ENCODE peak calls at places on chromosomes 11 and 22, in ten cellular contexts. One of them, this sample, is unnamed.

GRCh38 chr11:72673943-72674828 is at the start of gene PDE2A:
- DNase-seq in astrocyte of the spinal cord: no peak
- DNase-seq in erythroblast: no peak
- DNase-seq in SJSA1: no peak
- DNase-seq in EL: no peak
- DNase-seq in A549: no peak
- DNase-seq in HAP-1: no peak
- DNase-seq in COR-L47: no peak
- DNase-seq in iPS-NIHi11: no peak
- DNase-seq in endothelial cell of umbilical vein: no peak
- DNase-seq in this sample: no peak

GRCh38 chr22:37498289-37498909 is 12.2 kb upstream of the MFNG start:
- DNase-seq in astrocyte of the spinal cord: no peak
- DNase-seq in erythroblast: peak
- DNase-seq in SJSA1: no peak
- DNase-seq in EL: no peak
- DNase-seq in A549: peak
- DNase-seq in HAP-1: no peak
- DNase-seq in COR-L47: peak
- DNase-seq in iPS-NIHi11: peak
- DNase-seq in endothelial cell of umbilical vein: peak
- DNase-seq in this sample: no peak

GRCh38 chr11:13647391-13647790 is 21.1 kb upstream of the FAR1 start:
- DNase-seq in astrocyte of the spinal cord: no peak
- DNase-seq in erythroblast: no peak
- DNase-seq in SJSA1: no peak
- DNase-seq in EL: no peak
- DNase-seq in A549: no peak
- DNase-seq in HAP-1: no peak
- DNase-seq in COR-L47: no peak
- DNase-seq in iPS-NIHi11: no peak
- DNase-seq in endothelial cell of umbilical vein: no peak
- DNase-seq in this sample: no peak

GRCh38 chr11:116376547-116376946 is 396.2 kb downstream of the BUD13 start:
- DNase-seq in astrocyte of the spinal cord: no peak
- DNase-seq in erythroblast: no peak
- DNase-seq in SJSA1: no peak
- DNase-seq in EL: no peak
- DNase-seq in A549: no peak
- DNase-seq in HAP-1: no peak
- DNase-seq in COR-L47: peak
- DNase-seq in iPS-NIHi11: no peak
- DNase-seq in endothelial cell of umbilical vein: no peak
- DNase-seq in this sample: no peak

GRCh38 chr11:72297828-72298227 is 53.9 kb upstream of the PHOX2A start:
- DNase-seq in astrocyte of the spinal cord: no peak
- DNase-seq in erythroblast: no peak
- DNase-seq in SJSA1: no peak
- DNase-seq in EL: no peak
- DNase-seq in A549: no peak
- DNase-seq in HAP-1: no peak
- DNase-seq in COR-L47: no peak
- DNase-seq in iPS-NIHi11: no peak
- DNase-seq in endothelial cell of umbilical vein: no peak
- DNase-seq in this sample: no peak

GRCh38 chr22:21921184-21921721 is 31.4 kb downstream of the PPM1F start:
- DNase-seq in astrocyte of the spinal cord: no peak
- DNase-seq in erythroblast: no peak
- DNase-seq in SJSA1: no peak
- DNase-seq in EL: no peak
- DNase-seq in A549: no peak
- DNase-seq in HAP-1: no peak
- DNase-seq in COR-L47: no peak
- DNase-seq in iPS-NIHi11: no peak
- DNase-seq in endothelial cell of umbilical vein: no peak
- DNase-seq in this sample: no peak

GRCh38 chr11:123103326-123103980 is 41.5 kb upstream of the HSPA8 start:
- DNase-seq in astrocyte of the spinal cord: peak
- DNase-seq in erythroblast: peak
- DNase-seq in SJSA1: peak
- DNase-seq in EL: peak
- DNase-seq in A549: peak
- DNase-seq in HAP-1: peak
- DNase-seq in COR-L47: peak
- DNase-seq in iPS-NIHi11: peak
- DNase-seq in endothelial cell of umbilical vein: peak
- DNase-seq in this sample: no peak

GRCh38 chr11:97398246-97398645 is 1008.4 kb downstream of the JRKL start:
- DNase-seq in astrocyte of the spinal cord: peak
- DNase-seq in erythroblast: no peak
- DNase-seq in SJSA1: no peak
- DNase-seq in EL: no peak
- DNase-seq in A549: no peak
- DNase-seq in HAP-1: no peak
- DNase-seq in COR-L47: no peak
- DNase-seq in iPS-NIHi11: no peak
- DNase-seq in endothelial cell of umbilical vein: no peak
- DNase-seq in this sample: no peak

GRCh38 chr11:1461806-1462455 is 24.6 kb downstream of the MOB2 start:
- DNase-seq in astrocyte of the spinal cord: no peak
- DNase-seq in erythroblast: no peak
- DNase-seq in SJSA1: no peak
- DNase-seq in EL: no peak
- DNase-seq in A549: no peak
- DNase-seq in HAP-1: no peak
- DNase-seq in COR-L47: no peak
- DNase-seq in iPS-NIHi11: no peak
- DNase-seq in endothelial cell of umbilical vein: no peak
- DNase-seq in this sample: no peak

GRCh38 chr11:8360086-8360828 is 96.6 kb upstream of the LMO1 start:
- DNase-seq in astrocyte of the spinal cord: no peak
- DNase-seq in erythroblast: no peak
- DNase-seq in SJSA1: no peak
- DNase-seq in EL: no peak
- DNase-seq in A549: no peak
- DNase-seq in HAP-1: no peak
- DNase-seq in COR-L47: no peak
- DNase-seq in iPS-NIHi11: no peak
- DNase-seq in endothelial cell of umbilical vein: no peak
- DNase-seq in this sample: no peak

GRCh38 chr11:11856638-11857037 is 14.9 kb downstream of the USP47 start:
- DNase-seq in astrocyte of the spinal cord: peak
- DNase-seq in erythroblast: no peak
- DNase-seq in SJSA1: no peak
- DNase-seq in EL: peak
- DNase-seq in A549: no peak
- DNase-seq in HAP-1: no peak
- DNase-seq in COR-L47: no peak
- DNase-seq in iPS-NIHi11: no peak
- DNase-seq in endothelial cell of umbilical vein: no peak
- DNase-seq in this sample: no peak

GRCh38 chr22:40029189-40029890 is 34.6 kb downstream of the FAM83F start:
- DNase-seq in astrocyte of the spinal cord: no peak
- DNase-seq in erythroblast: no peak
- DNase-seq in SJSA1: no peak
- DNase-seq in EL: no peak
- DNase-seq in A549: no peak
- DNase-seq in HAP-1: no peak
- DNase-seq in COR-L47: no peak
- DNase-seq in iPS-NIHi11: no peak
- DNase-seq in endothelial cell of umbilical vein: no peak
- DNase-seq in this sample: no peak

GRCh38 chr22:23079240-23079768 is 9.0 kb downstream of the GNAZ start:
- DNase-seq in astrocyte of the spinal cord: no peak
- DNase-seq in erythroblast: no peak
- DNase-seq in SJSA1: no peak
- DNase-seq in EL: no peak
- DNase-seq in A549: no peak
- DNase-seq in HAP-1: no peak
- DNase-seq in COR-L47: no peak
- DNase-seq in iPS-NIHi11: no peak
- DNase-seq in endothelial cell of umbilical vein: no peak
- DNase-seq in this sample: no peak

GRCh38 chr11:78203184-78203583 is 14.5 kb downstream of the USP35 start:
- DNase-seq in astrocyte of the spinal cord: no peak
- DNase-seq in erythroblast: no peak
- DNase-seq in SJSA1: no peak
- DNase-seq in EL: no peak
- DNase-seq in A549: no peak
- DNase-seq in HAP-1: no peak
- DNase-seq in COR-L47: no peak
- DNase-seq in iPS-NIHi11: no peak
- DNase-seq in endothelial cell of umbilical vein: no peak
- DNase-seq in this sample: no peak

GRCh38 chr22:21646608-21647590 is 4.8 kb downstream of the SDF2L1 start:
- DNase-seq in astrocyte of the spinal cord: peak
- DNase-seq in erythroblast: peak
- DNase-seq in SJSA1: peak
- DNase-seq in EL: peak
- DNase-seq in A549: peak
- DNase-seq in HAP-1: peak
- DNase-seq in COR-L47: peak
- DNase-seq in iPS-NIHi11: peak
- DNase-seq in endothelial cell of umbilical vein: peak
- DNase-seq in this sample: peak

GRCh38 chr11:61157743-61158142 is 3.5 kb downstream of the VPS37C start:
- DNase-seq in astrocyte of the spinal cord: no peak
- DNase-seq in erythroblast: no peak
- DNase-seq in SJSA1: no peak
- DNase-seq in EL: no peak
- DNase-seq in A549: no peak
- DNase-seq in HAP-1: no peak
- DNase-seq in COR-L47: no peak
- DNase-seq in iPS-NIHi11: no peak
- DNase-seq in endothelial cell of umbilical vein: no peak
- DNase-seq in this sample: no peak

GRCh38 chr11:64447717-64448598 is 89.0 kb downstream of the RPS6KA4 start:
- DNase-seq in astrocyte of the spinal cord: no peak
- DNase-seq in erythroblast: no peak
- DNase-seq in SJSA1: no peak
- DNase-seq in EL: peak
- DNase-seq in A549: no peak
- DNase-seq in HAP-1: no peak
- DNase-seq in COR-L47: peak
- DNase-seq in iPS-NIHi11: no peak
- DNase-seq in endothelial cell of umbilical vein: no peak
- DNase-seq in this sample: no peak

GRCh38 chr11:40281055-40281580 is 1178.3 kb downstream of the LRRC4C start:
- DNase-seq in astrocyte of the spinal cord: peak
- DNase-seq in erythroblast: no peak
- DNase-seq in SJSA1: no peak
- DNase-seq in EL: no peak
- DNase-seq in A549: no peak
- DNase-seq in HAP-1: no peak
- DNase-seq in COR-L47: no peak
- DNase-seq in iPS-NIHi11: no peak
- DNase-seq in endothelial cell of umbilical vein: no peak
- DNase-seq in this sample: no peak

GRCh38 chr11:121460941-121461514 is 8.3 kb upstream of the SORL1-AS1 start:
- DNase-seq in astrocyte of the spinal cord: no peak
- DNase-seq in erythroblast: no peak
- DNase-seq in SJSA1: no peak
- DNase-seq in EL: no peak
- DNase-seq in A549: no peak
- DNase-seq in HAP-1: no peak
- DNase-seq in COR-L47: no peak
- DNase-seq in iPS-NIHi11: no peak
- DNase-seq in endothelial cell of umbilical vein: no peak
- DNase-seq in this sample: no peak

GRCh38 chr11:27412192-27412691 is 49.2 kb upstream of the CCDC34 start:
- DNase-seq in astrocyte of the spinal cord: no peak
- DNase-seq in erythroblast: peak
- DNase-seq in SJSA1: no peak
- DNase-seq in EL: no peak
- DNase-seq in A549: no peak
- DNase-seq in HAP-1: no peak
- DNase-seq in COR-L47: peak
- DNase-seq in iPS-NIHi11: no peak
- DNase-seq in endothelial cell of umbilical vein: no peak
- DNase-seq in this sample: no peak

GRCh38 chr11:35617687-35618496 is at the start of gene FJX1:
- DNase-seq in astrocyte of the spinal cord: peak
- DNase-seq in erythroblast: peak
- DNase-seq in SJSA1: peak
- DNase-seq in EL: peak
- DNase-seq in A549: peak
- DNase-seq in HAP-1: peak
- DNase-seq in COR-L47: peak
- DNase-seq in iPS-NIHi11: peak
- DNase-seq in endothelial cell of umbilical vein: peak
- DNase-seq in this sample: peak

GRCh38 chr11:6402561-6402981 is 12.3 kb downstream of the SMPD1 start:
- DNase-seq in astrocyte of the spinal cord: no peak
- DNase-seq in erythroblast: no peak
- DNase-seq in SJSA1: no peak
- DNase-seq in EL: no peak
- DNase-seq in A549: no peak
- DNase-seq in HAP-1: no peak
- DNase-seq in COR-L47: no peak
- DNase-seq in iPS-NIHi11: no peak
- DNase-seq in endothelial cell of umbilical vein: no peak
- DNase-seq in this sample: no peak

GRCh38 chr11:46526489-46527215 is 67.2 kb downstream of the AMBRA1 start:
- DNase-seq in astrocyte of the spinal cord: no peak
- DNase-seq in erythroblast: no peak
- DNase-seq in SJSA1: no peak
- DNase-seq in EL: no peak
- DNase-seq in A549: no peak
- DNase-seq in HAP-1: no peak
- DNase-seq in COR-L47: no peak
- DNase-seq in iPS-NIHi11: no peak
- DNase-seq in endothelial cell of umbilical vein: no peak
- DNase-seq in this sample: no peak

GRCh38 chr11:64348611-64349387 is 8.8 kb downstream of the CCDC88B start:
- DNase-seq in astrocyte of the spinal cord: no peak
- DNase-seq in erythroblast: no peak
- DNase-seq in SJSA1: no peak
- DNase-seq in EL: no peak
- DNase-seq in A549: no peak
- DNase-seq in HAP-1: no peak
- DNase-seq in COR-L47: no peak
- DNase-seq in iPS-NIHi11: no peak
- DNase-seq in endothelial cell of umbilical vein: no peak
- DNase-seq in this sample: no peak

GRCh38 chr11:72141066-72141465 is 5.5 kb downstream of the FOLR3 start:
- DNase-seq in astrocyte of the spinal cord: peak
- DNase-seq in erythroblast: no peak
- DNase-seq in SJSA1: peak
- DNase-seq in EL: peak
- DNase-seq in A549: peak
- DNase-seq in HAP-1: no peak
- DNase-seq in COR-L47: no peak
- DNase-seq in iPS-NIHi11: no peak
- DNase-seq in endothelial cell of umbilical vein: no peak
- DNase-seq in this sample: peak

GRCh38 chr11:128246364-128247234 is 340.8 kb downstream of the ETS1 start:
- DNase-seq in astrocyte of the spinal cord: peak
- DNase-seq in erythroblast: no peak
- DNase-seq in SJSA1: no peak
- DNase-seq in EL: peak
- DNase-seq in A549: no peak
- DNase-seq in HAP-1: no peak
- DNase-seq in COR-L47: no peak
- DNase-seq in iPS-NIHi11: no peak
- DNase-seq in endothelial cell of umbilical vein: no peak
- DNase-seq in this sample: no peak

GRCh38 chr11:76850815-76851214 is 9.9 kb upstream of the ACER3 start:
- DNase-seq in astrocyte of the spinal cord: no peak
- DNase-seq in erythroblast: no peak
- DNase-seq in SJSA1: no peak
- DNase-seq in EL: no peak
- DNase-seq in A549: no peak
- DNase-seq in HAP-1: no peak
- DNase-seq in COR-L47: no peak
- DNase-seq in iPS-NIHi11: no peak
- DNase-seq in endothelial cell of umbilical vein: no peak
- DNase-seq in this sample: no peak

GRCh38 chr11:82085493-82085892 is 648.2 kb downstream of the FAM181B start:
- DNase-seq in astrocyte of the spinal cord: no peak
- DNase-seq in erythroblast: no peak
- DNase-seq in SJSA1: no peak
- DNase-seq in EL: no peak
- DNase-seq in A549: no peak
- DNase-seq in HAP-1: no peak
- DNase-seq in COR-L47: no peak
- DNase-seq in iPS-NIHi11: no peak
- DNase-seq in endothelial cell of umbilical vein: no peak
- DNase-seq in this sample: no peak

This sample was measured in T1000.